ENCODE peak calls at places on chromosomes 7 and 10, in eight cellular contexts. C is H1, D is GM12878, N is HCT116, O is SK-N-SH, K is A549, G is HepG2, Y is K562. W is an unnamed sample.

GRCh38 chr10:79178614-79179403 is 110.0 kb downstream of the ZMIZ1 start:
- DNase-seq in O (peak; percentile 90), Y (peak; percentile 98), N (no peak), G (no peak), C (no peak), K (no peak), D (no peak), W (peak; percentile 75)

GRCh38 chr7:128796325-128796724 is 4.6 kb downstream of the CCDC136 start:
- DNase-seq in Y (no peak), O (no peak), D (no peak), K (no peak), G (no peak), C (no peak), N (no peak), W (peak; percentile 31)

GRCh38 chr7:40709077-40709964 is 574.5 kb downstream of the SUGCT start:
- DNase-seq in D (no peak), O (no peak), K (no peak), C (no peak), Y (no peak), G (no peak), N (no peak), W (no peak)

GRCh38 chr7:31633894-31634494 is 53.0 kb upstream of the PPP1R17 start:
- DNase-seq in K (peak; percentile 69), O (peak; percentile 41), D (no peak), N (peak; percentile 34), G (peak; percentile 56), C (no peak), Y (peak; percentile 39), W (peak; percentile 68)

GRCh38 chr7:127979728-127980126 is 51.5 kb downstream of the LRRC4 start:
- DNase-seq in K (no peak), C (no peak), O (no peak), D (no peak), G (no peak), Y (no peak), N (no peak), W (no peak)

GRCh38 chr10:73017955-73018480 is 63.4 kb upstream of the PLA2G12B start:
- DNase-seq in C (no peak), Y (no peak), D (no peak), K (no peak), O (no peak), N (no peak), G (no peak), W (no peak)

GRCh38 chr7:43954524-43955228 is 28.4 kb downstream of the UBE2D4 start:
- DNase-seq in C (peak; percentile 50), K (peak; percentile 65), G (peak; percentile 61), Y (peak; percentile 57), N (peak; percentile 34), O (peak; percentile 81), D (peak; percentile 7), W (peak; percentile 73)

GRCh38 chr7:48481235-48481634 is 310.0 kb downstream of the ABCA13 start:
- DNase-seq in O (no peak), C (no peak), D (no peak), N (no peak), K (no peak), G (no peak), Y (no peak), W (no peak)

GRCh38 chr10:121774813-121775212 is 153.0 kb downstream of the ATE1 start:
- DNase-seq in Y (no peak), C (no peak), G (no peak), N (no peak), K (no peak), D (no peak), O (no peak), W (no peak)

GRCh38 chr7:96088579-96088978 is 233.3 kb downstream of the SLC25A13 start:
- DNase-seq in O (no peak), C (no peak), Y (no peak), N (no peak), G (no peak), K (peak; percentile 38), D (no peak), W (no peak)

GRCh38 chr7:123633553-123633952 is 22.1 kb upstream of the LMOD2 start:
- DNase-seq in C (no peak), G (no peak), K (no peak), O (peak; percentile 27), D (no peak), N (no peak), Y (no peak), W (no peak)

GRCh38 chr10:79358811-79359210 is 11.5 kb downstream of the PPIF start:
- DNase-seq in G (peak; percentile 94), N (no peak), O (no peak), D (no peak), C (peak; percentile 28), Y (peak; percentile 9), K (no peak), W (no peak)

GRCh38 chr10:104492349-104492940 is 138.8 kb downstream of the CFAP58 start:
- DNase-seq in O (no peak), D (no peak), Y (no peak), N (no peak), G (no peak), C (no peak), K (no peak), W (no peak)

DNA sequence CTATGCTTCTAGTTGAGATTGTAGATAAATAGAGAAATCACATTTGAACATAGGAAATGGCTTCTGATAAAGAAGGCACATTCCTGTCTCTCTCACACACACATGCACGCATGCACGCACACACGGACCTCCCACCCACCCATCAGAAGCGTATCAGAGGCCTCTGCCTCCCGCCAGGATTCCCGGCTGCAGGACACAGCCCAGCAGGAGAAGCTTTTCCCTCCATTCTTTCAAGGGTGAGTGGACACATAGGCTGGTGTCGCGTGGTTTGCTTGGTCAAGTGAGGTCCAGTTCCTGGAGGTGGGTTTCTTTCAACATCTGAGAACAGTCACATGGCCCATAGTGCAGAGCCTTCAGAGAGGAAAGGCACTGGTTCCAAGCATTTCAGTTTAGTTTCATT is 34.1 kb downstream of the KLF6 start:
- DNase-seq in O (no peak), C (no peak), K (no peak), D (no peak), N (no peak), G (no peak), Y (no peak), W (no peak)
- H3K4me3 ChIP-seq in O (no peak overlapping the region), C (no peak overlapping the region), K (no peak overlapping the region), D (no peak overlapping the region), N (no peak overlapping the region), G (no peak overlapping the region), Y (no peak overlapping the region), W (no peak overlapping the region)

GRCh38 chr7:89103564-89103963 is 308.0 kb upstream of the TEX47 start:
- DNase-seq in K (no peak), N (no peak), Y (no peak), C (no peak), G (no peak), O (no peak), D (no peak), W (no peak)

DNA sequence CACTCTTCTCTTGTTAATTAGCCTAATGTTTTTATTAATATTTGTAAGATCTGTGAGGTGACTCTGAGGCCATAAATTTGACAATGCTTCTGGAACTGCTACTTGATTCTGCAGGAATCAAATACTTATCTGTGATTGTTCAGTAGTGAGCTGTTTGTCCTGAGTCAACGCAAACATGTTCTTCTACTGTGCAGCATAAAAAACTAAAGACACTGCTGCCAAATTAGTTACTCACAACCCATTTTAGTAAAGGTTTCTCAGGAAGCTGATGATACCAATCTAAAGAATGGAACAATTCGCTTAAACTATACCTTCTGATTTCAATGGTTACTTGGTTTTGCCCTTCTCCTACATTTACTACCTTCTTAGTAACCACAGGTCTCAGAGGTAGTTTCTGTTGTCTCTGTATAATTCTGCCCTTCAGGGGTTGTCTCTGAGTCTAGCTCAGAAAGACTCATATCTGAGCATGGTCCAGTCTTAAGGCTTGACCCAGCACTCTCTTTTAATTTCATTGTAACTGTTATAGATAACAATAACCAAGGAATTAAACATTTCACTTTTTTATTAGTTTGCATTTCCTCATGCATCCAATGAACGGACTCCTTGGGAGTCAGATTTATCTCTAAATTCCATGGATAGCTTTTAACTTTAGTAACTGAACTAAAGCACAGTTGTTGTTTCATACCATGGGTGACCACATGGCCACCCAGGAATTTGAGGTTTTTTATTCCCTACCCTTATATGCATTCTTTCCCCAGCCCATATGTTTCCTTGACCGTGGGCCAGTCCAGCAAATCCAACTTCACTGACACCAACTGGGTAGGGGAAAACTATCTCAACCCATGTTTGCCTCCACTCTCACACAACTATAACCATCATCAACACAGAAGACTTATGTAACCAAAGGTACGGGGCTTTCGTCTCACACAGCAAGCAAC is 309.5 kb upstream of the TEX47 start:
- DNase-seq in K (no peak), C (no peak), D (no peak), Y (no peak), N (no peak), O (no peak), G (no peak), W (no peak)
- TF ChIP-seq MAX in K (no peak), C (no peak), D (no peak), Y (no peak), N (no peak), O (no peak), G (no peak), W (no peak)

GRCh38 chr10:86207226-86207625 is 159.4 kb downstream of the GRID1 start:
- DNase-seq in G (no peak), O (no peak), N (no peak), D (no peak), K (no peak), C (no peak), Y (no peak), W (no peak)
- H3K4me3 ChIP-seq in G (no peak overlapping the region), O (no peak overlapping the region), N (no peak overlapping the region), D (no peak overlapping the region), K (no peak overlapping the region), C (no peak overlapping the region), Y (no peak overlapping the region), W (no peak overlapping the region)

GRCh38 chr10:91210435-91210834 is 10.0 kb upstream of the PCGF5 start:
- DNase-seq in D (no peak), O (peak; percentile 41), G (peak; percentile 42), C (no peak), K (no peak), N (no peak), Y (no peak), W (no peak)
- TF ChIP-seq MAX in D (no peak), O (no peak), G (no peak), C (no peak), K (no peak), N (no peak), Y (no peak), W (no peak)

DNA sequence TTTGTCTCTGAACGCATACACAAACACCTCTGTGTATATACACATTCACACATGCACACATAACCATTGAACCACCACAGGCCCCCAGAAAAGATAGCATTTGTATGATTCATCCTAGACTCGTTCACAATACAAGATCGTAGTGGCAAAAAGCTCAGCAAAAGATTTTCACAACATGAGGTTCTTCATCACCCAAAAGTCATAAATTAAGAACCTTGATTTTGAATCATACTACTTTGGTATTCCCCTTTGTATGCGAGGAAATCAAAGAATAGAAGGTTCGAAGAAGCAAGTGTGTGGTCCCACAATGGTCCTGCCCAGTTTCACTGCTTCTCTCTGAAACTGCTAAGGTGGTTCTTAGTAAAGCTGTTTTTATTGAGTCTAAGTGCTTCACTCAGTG is 200.7 kb downstream of the CELF2 start:
- DNase-seq in C (no peak), D (no peak), N (no peak), Y (no peak), G (no peak), K (no peak), O (no peak), W (no peak)
- H3K4me3 ChIP-seq in C (no peak overlapping the region), D (no peak overlapping the region), N (no peak overlapping the region), Y (no peak overlapping the region), G (no peak overlapping the region), K (no peak overlapping the region), O (no peak overlapping the region), W (no peak overlapping the region)

GRCh38 chr10:86900955-86901354 is 56.5 kb downstream of the MMRN2 start:
- DNase-seq in Y (no peak), G (no peak), O (no peak), D (no peak), N (no peak), K (no peak), C (no peak), W (no peak)
- TF ChIP-seq MAX in Y (no peak), G (no peak), O (no peak), D (no peak), N (no peak), K (no peak), C (no peak), W (no peak)